ENCODE peak calls at places on chromosome 1, in nine cellular contexts. One of them, this sample, is unnamed.

GRCh38 chr1:239976130-239976968 is 115.3 kb upstream of the FMN2 start:
- DNase-seq in AG10803: peak; percentile 57
- DNase-seq in cardiac muscle cell: peak; percentile 60
- DNase-seq in coronary artery: no peak
- DNase-seq in astrocyte of the spinal cord: peak; percentile 69
- DNase-seq in BJ: no peak
- DNase-seq in GM06990: no peak
- DNase-seq in SK-N-SH: peak; percentile 60
- DNase-seq in MM.1S: peak; percentile 78
- DNase-seq in this sample: peak; percentile 32

GRCh38 chr1:224116131-224116530 is 2.2 kb downstream of the FBXO28 start:
- DNase-seq in AG10803: peak; percentile 58
- DNase-seq in cardiac muscle cell: peak; percentile 67
- DNase-seq in coronary artery: no peak
- DNase-seq in astrocyte of the spinal cord: peak; percentile 72
- DNase-seq in BJ: no peak
- DNase-seq in GM06990: peak; percentile 46
- DNase-seq in SK-N-SH: peak; percentile 26
- DNase-seq in MM.1S: peak; percentile 82
- DNase-seq in this sample: peak; percentile 70

GRCh38 chr1:71068325-71069240 is 12.3 kb downstream of the ZRANB2 start:
- DNase-seq in AG10803: peak; percentile 42
- DNase-seq in cardiac muscle cell: no peak
- DNase-seq in coronary artery: no peak
- DNase-seq in astrocyte of the spinal cord: no peak
- DNase-seq in BJ: no peak
- DNase-seq in GM06990: peak; percentile 23
- DNase-seq in SK-N-SH: no peak
- DNase-seq in MM.1S: peak; percentile 65
- DNase-seq in this sample: peak; percentile 45

GRCh38 chr1:225465793-225466517 is 38.1 kb upstream of the LBR start:
- DNase-seq in AG10803: no peak
- DNase-seq in cardiac muscle cell: no peak
- DNase-seq in coronary artery: no peak
- DNase-seq in astrocyte of the spinal cord: no peak
- DNase-seq in BJ: no peak
- DNase-seq in GM06990: no peak
- DNase-seq in SK-N-SH: no peak
- DNase-seq in MM.1S: no peak
- DNase-seq in this sample: no peak

GRCh38 chr1:175150596-175151319 is 41.8 kb downstream of the KIAA0040 start:
- DNase-seq in AG10803: peak; percentile 44
- DNase-seq in cardiac muscle cell: no peak
- DNase-seq in coronary artery: no peak
- DNase-seq in astrocyte of the spinal cord: peak; percentile 29
- DNase-seq in BJ: no peak
- DNase-seq in GM06990: no peak
- DNase-seq in SK-N-SH: no peak
- DNase-seq in MM.1S: no peak
- DNase-seq in this sample: no peak

GRCh38 chr1:40820911-40821693 is 37.5 kb downstream of the KCNQ4 start:
- DNase-seq in AG10803: no peak
- DNase-seq in cardiac muscle cell: no peak
- DNase-seq in coronary artery: no peak
- DNase-seq in astrocyte of the spinal cord: no peak
- DNase-seq in BJ: no peak
- DNase-seq in GM06990: no peak
- DNase-seq in SK-N-SH: peak; percentile 77
- DNase-seq in MM.1S: no peak
- DNase-seq in this sample: no peak

GRCh38 chr1:179264506-179264905 is 29.1 kb upstream of the SOAT1 start:
- DNase-seq in AG10803: no peak
- DNase-seq in cardiac muscle cell: peak; percentile 42
- DNase-seq in coronary artery: no peak
- DNase-seq in astrocyte of the spinal cord: no peak
- DNase-seq in BJ: no peak
- DNase-seq in GM06990: no peak
- DNase-seq in SK-N-SH: no peak
- DNase-seq in MM.1S: no peak
- DNase-seq in this sample: no peak

GRCh38 chr1:51328279-51328678 is 2.1 kb downstream of the TTC39A start:
- DNase-seq in AG10803: peak; percentile 26
- DNase-seq in cardiac muscle cell: no peak
- DNase-seq in coronary artery: no peak
- DNase-seq in astrocyte of the spinal cord: peak; percentile 25
- DNase-seq in BJ: no peak
- DNase-seq in GM06990: no peak
- DNase-seq in SK-N-SH: no peak
- DNase-seq in MM.1S: no peak
- DNase-seq in this sample: no peak

DNA sequence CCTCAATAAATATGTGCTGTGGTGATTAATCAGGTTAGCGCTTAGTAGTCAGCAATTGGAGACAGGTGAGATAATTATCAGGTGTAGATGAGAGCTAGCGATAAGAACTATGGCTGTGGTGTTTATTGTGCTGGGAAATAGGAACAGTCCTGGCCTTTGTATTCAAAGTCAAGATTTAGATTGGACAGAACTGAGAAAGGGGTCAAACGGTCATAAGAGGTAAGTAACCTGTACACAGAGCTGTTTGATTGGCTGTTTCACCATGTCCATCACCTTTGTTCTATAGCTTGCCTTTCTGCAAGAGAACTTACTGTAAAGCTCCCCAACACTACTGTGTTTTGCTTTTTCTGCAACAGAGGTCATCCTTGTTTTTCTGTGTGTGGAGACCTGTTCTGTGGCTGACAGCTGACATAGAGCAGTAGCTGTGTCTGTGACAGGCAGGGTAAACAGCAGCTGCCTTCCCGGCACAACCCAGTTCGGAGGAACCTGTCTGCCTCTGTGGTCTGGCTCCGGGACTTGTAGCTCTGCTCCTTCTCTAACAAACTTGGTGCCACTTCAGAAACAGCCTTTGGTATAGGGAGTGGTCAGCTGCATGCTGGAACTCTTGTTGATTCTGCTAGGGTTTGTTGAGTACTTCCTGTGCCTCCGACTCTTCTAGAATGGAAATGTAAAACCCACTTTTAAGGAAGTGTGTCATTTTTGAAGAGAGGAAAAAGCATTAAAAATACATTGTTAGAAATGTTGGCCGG is 21.1 kb upstream of the CDC42 start:
- DNase-seq in AG10803: no peak
- DNase-seq in cardiac muscle cell: no peak
- DNase-seq in coronary artery: no peak
- DNase-seq in astrocyte of the spinal cord: no peak
- DNase-seq in BJ: no peak
- DNase-seq in GM06990: no peak
- DNase-seq in SK-N-SH: peak; percentile 43
- DNase-seq in MM.1S: no peak
- DNase-seq in this sample: no peak
- H3K4me3 ChIP-seq in AG10803: no peak overlapping the region
- H3K4me3 ChIP-seq in cardiac muscle cell: no peak overlapping the region
- H3K4me3 ChIP-seq in coronary artery: no peak overlapping the region
- H3K4me3 ChIP-seq in astrocyte of the spinal cord: no peak overlapping the region
- H3K4me3 ChIP-seq in BJ: no peak overlapping the region
- H3K4me3 ChIP-seq in GM06990: no peak overlapping the region
- H3K4me3 ChIP-seq in SK-N-SH: no peak overlapping the region
- H3K4me3 ChIP-seq in MM.1S: no peak overlapping the region
- H3K4me3 ChIP-seq in this sample: no peak overlapping the region

DNA sequence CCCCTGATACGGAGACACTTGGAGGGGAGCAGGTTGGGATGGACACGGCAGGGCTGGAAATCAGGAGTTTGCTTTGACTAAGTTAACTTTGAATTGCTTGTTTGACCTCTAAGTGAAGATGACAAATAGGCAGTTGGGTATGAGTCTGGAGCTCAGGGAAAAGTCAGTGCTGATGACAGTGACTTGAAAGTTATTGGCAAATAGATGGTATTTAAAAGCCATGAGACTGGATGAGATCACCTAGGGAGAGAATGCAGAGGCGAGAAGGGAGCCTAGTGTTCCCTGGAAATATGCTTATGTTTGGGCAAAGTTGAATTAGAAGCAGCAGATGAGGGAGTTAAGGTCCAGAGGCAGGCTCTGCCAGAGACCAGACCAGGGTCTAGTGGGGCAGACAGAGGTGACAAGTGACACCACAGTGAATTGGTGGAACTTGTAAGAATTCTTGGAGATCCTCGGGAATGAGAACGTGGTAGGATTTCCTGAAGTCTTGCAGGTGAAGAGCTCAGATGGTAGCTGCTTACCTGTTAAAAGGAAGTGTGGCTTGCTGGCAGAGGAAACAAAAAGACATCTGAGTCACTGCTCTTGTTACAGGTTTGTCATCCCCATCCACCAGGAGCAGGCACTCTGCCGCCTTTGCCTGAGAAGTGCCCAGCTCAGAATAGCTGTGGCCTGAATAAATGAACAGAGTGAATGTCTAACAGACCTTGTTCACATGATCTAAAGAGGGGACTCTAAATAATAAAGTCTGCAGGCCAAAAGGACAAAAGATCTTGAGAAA is 12.5 kb upstream of the ZSCAN20 start:
- DNase-seq in AG10803: peak; percentile 79
- DNase-seq in cardiac muscle cell: no peak
- DNase-seq in coronary artery: no peak
- DNase-seq in astrocyte of the spinal cord: no peak
- DNase-seq in BJ: peak; percentile 61
- DNase-seq in GM06990: no peak
- DNase-seq in SK-N-SH: no peak
- DNase-seq in MM.1S: no peak
- DNase-seq in this sample: no peak
- H3K4me3 ChIP-seq in AG10803: no peak overlapping the region
- H3K4me3 ChIP-seq in cardiac muscle cell: no peak overlapping the region
- H3K4me3 ChIP-seq in coronary artery: no peak overlapping the region
- H3K4me3 ChIP-seq in astrocyte of the spinal cord: no peak overlapping the region
- H3K4me3 ChIP-seq in BJ: no peak overlapping the region
- H3K4me3 ChIP-seq in GM06990: no peak overlapping the region
- H3K4me3 ChIP-seq in SK-N-SH: no peak overlapping the region
- H3K4me3 ChIP-seq in MM.1S: no peak overlapping the region
- H3K4me3 ChIP-seq in this sample: no peak overlapping the region

GRCh38 chr1:100538935-100539835 is 1.2 kb downstream of the GPR88 start:
- DNase-seq in AG10803: no peak
- DNase-seq in cardiac muscle cell: no peak
- DNase-seq in coronary artery: no peak
- DNase-seq in astrocyte of the spinal cord: no peak
- DNase-seq in BJ: no peak
- DNase-seq in GM06990: peak; percentile 53
- DNase-seq in SK-N-SH: peak; percentile 77
- DNase-seq in MM.1S: peak; percentile 6
- DNase-seq in this sample: no peak
- H3K4me3 ChIP-seq in AG10803: peak overlapping the region; percentile 44
- H3K4me3 ChIP-seq in cardiac muscle cell: peak overlapping the region; percentile 36
- H3K4me3 ChIP-seq in coronary artery: peak overlapping the region; percentile 79
- H3K4me3 ChIP-seq in astrocyte of the spinal cord: peak overlapping the region; percentile 29
- H3K4me3 ChIP-seq in BJ: peak overlapping the region; percentile 28
- H3K4me3 ChIP-seq in GM06990: peak overlapping the region; percentile 42
- H3K4me3 ChIP-seq in SK-N-SH: peak overlapping the region; percentile 36
- H3K4me3 ChIP-seq in MM.1S: peak overlapping the region; percentile 31
- H3K4me3 ChIP-seq in this sample: peak overlapping the region; percentile 39

GRCh38 chr1:117574206-117574835 is 31.5 kb upstream of the TENT5C start:
- DNase-seq in AG10803: no peak
- DNase-seq in cardiac muscle cell: no peak
- DNase-seq in coronary artery: peak; percentile 49
- DNase-seq in astrocyte of the spinal cord: no peak
- DNase-seq in BJ: no peak
- DNase-seq in GM06990: no peak
- DNase-seq in SK-N-SH: no peak
- DNase-seq in MM.1S: no peak
- DNase-seq in this sample: no peak

GRCh38 chr1:117578466-117578865 is 27.4 kb upstream of the TENT5C start:
- DNase-seq in AG10803: no peak
- DNase-seq in cardiac muscle cell: no peak
- DNase-seq in coronary artery: no peak
- DNase-seq in astrocyte of the spinal cord: no peak
- DNase-seq in BJ: no peak
- DNase-seq in GM06990: no peak
- DNase-seq in SK-N-SH: no peak
- DNase-seq in MM.1S: no peak
- DNase-seq in this sample: no peak

GRCh38 chr1:117575586-117576225 is 30.1 kb upstream of the TENT5C start:
- DNase-seq in AG10803: no peak
- DNase-seq in cardiac muscle cell: no peak
- DNase-seq in coronary artery: peak; percentile 64
- DNase-seq in astrocyte of the spinal cord: no peak
- DNase-seq in BJ: no peak
- DNase-seq in GM06990: no peak
- DNase-seq in SK-N-SH: no peak
- DNase-seq in MM.1S: no peak
- DNase-seq in this sample: no peak

GRCh38 chr1:117573386-117574040 is 32.3 kb upstream of the TENT5C start:
- DNase-seq in AG10803: peak; percentile 8
- DNase-seq in cardiac muscle cell: peak; percentile 6
- DNase-seq in coronary artery: no peak
- DNase-seq in astrocyte of the spinal cord: peak; percentile 75
- DNase-seq in BJ: no peak
- DNase-seq in GM06990: no peak
- DNase-seq in SK-N-SH: no peak
- DNase-seq in MM.1S: no peak
- DNase-seq in this sample: no peak

DNA sequence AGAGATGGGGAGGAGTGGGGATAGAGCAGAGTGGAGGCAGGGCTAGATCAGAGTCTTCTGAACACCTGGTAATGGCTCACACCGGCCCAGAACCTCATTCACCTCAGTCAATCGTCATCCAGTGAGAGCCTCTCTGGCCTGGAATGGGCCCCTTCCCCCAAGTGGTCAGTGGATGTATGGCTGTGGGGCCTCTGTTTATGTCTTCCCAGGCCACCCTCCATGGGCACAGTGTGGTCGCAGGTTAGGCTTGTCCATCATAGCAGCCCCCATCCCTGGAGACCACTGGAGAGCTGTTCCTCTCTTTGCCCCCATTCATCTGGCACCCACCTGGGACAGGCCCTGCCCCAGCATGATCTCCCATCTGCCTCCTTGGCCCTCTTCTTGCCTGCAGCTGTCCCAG is 29.6 kb upstream of the TENT5C start:
- DNase-seq in AG10803: no peak
- DNase-seq in cardiac muscle cell: no peak
- DNase-seq in coronary artery: no peak
- DNase-seq in astrocyte of the spinal cord: no peak
- DNase-seq in BJ: no peak
- DNase-seq in GM06990: no peak
- DNase-seq in SK-N-SH: no peak
- DNase-seq in MM.1S: no peak
- DNase-seq in this sample: no peak
- H3K4me3 ChIP-seq in AG10803: no peak overlapping the region
- H3K4me3 ChIP-seq in cardiac muscle cell: no peak overlapping the region
- H3K4me3 ChIP-seq in coronary artery: no peak overlapping the region
- H3K4me3 ChIP-seq in astrocyte of the spinal cord: no peak overlapping the region
- H3K4me3 ChIP-seq in BJ: no peak overlapping the region
- H3K4me3 ChIP-seq in GM06990: no peak overlapping the region
- H3K4me3 ChIP-seq in SK-N-SH: no peak overlapping the region
- H3K4me3 ChIP-seq in MM.1S: no peak overlapping the region
- H3K4me3 ChIP-seq in this sample: no peak overlapping the region

DNA sequence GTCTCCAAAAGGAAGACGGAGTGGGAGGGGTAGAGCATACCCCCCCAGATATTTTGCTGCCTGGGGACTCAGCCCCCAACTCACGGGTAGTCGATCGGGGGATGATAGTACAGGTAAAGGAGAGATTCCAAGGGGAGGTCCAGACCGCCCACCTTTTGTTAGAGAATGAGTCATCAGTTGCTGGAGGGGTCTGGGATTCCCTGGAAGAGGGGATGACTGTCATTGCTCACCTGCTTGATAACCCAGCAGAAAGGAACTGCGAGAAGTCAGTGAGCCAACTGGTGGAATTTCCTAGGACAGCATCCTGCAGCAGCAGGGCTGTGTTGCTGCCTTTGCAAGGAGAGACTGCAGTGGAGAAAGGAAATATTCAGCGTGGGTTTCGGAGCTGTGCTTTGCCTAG is 64.4 kb downstream of the MACF1 start:
- DNase-seq in AG10803: no peak
- DNase-seq in cardiac muscle cell: no peak
- DNase-seq in coronary artery: no peak
- DNase-seq in astrocyte of the spinal cord: no peak
- DNase-seq in BJ: no peak
- DNase-seq in GM06990: no peak
- DNase-seq in SK-N-SH: no peak
- DNase-seq in MM.1S: no peak
- DNase-seq in this sample: no peak
- H3K4me3 ChIP-seq in AG10803: peak overlapping the region; percentile 55
- H3K4me3 ChIP-seq in cardiac muscle cell: no peak overlapping the region
- H3K4me3 ChIP-seq in coronary artery: peak overlapping the region; percentile 60
- H3K4me3 ChIP-seq in astrocyte of the spinal cord: peak overlapping the region; percentile 24
- H3K4me3 ChIP-seq in BJ: peak overlapping the region; percentile 34
- H3K4me3 ChIP-seq in GM06990: peak overlapping the region; percentile 65
- H3K4me3 ChIP-seq in SK-N-SH: no peak overlapping the region
- H3K4me3 ChIP-seq in MM.1S: peak overlapping the region; percentile 69
- H3K4me3 ChIP-seq in this sample: no peak overlapping the region

This sample was measured in Jurkat, Clone E6-1.